ENCODE peak calls at places on chromosome 16, in six cellular contexts. One of them, this sample, is unnamed. For H3K4me1, the result is how much of the 10 kb centered on the place peaks cover.

GRCh38 chr16:28821874-28822519 is 802 bp upstream of the ATXN2L start:
- DNase-seq in gastrocnemius medialis: no peak
- DNase-seq in SJSA1: no peak
- DNase-seq in mucosa of descending colon: no peak
- DNase-seq in cardiac muscle cell: no peak
- DNase-seq in upper lobe of left lung: no peak
- DNase-seq in this sample: no peak

GRCh38 chr16:29645699-29646187 is 17.3 kb upstream of the SPN start:
- DNase-seq in cardiac muscle cell: peak
- DNase-seq in mucosa of descending colon: no peak
- DNase-seq in SJSA1: no peak
- DNase-seq in gastrocnemius medialis: no peak
- DNase-seq in upper lobe of left lung: no peak
- DNase-seq in this sample: no peak

GRCh38 chr16:55277536-55277935 is 46.5 kb upstream of the IRX6 start:
- DNase-seq in mucosa of descending colon: no peak
- DNase-seq in gastrocnemius medialis: no peak
- DNase-seq in cardiac muscle cell: no peak
- DNase-seq in upper lobe of left lung: no peak
- DNase-seq in SJSA1: no peak
- DNase-seq in this sample: no peak

GRCh38 chr16:16155234-16155633 is 68.1 kb downstream of the ABCC6 start:
- DNase-seq in SJSA1: no peak
- DNase-seq in upper lobe of left lung: no peak
- DNase-seq in cardiac muscle cell: no peak
- DNase-seq in mucosa of descending colon: no peak
- DNase-seq in gastrocnemius medialis: no peak
- DNase-seq in this sample: no peak

GRCh38 chr16:12903325-12904040 is 2.1 kb downstream of the SHISA9 start:
- DNase-seq in upper lobe of left lung: peak
- DNase-seq in mucosa of descending colon: no peak
- DNase-seq in gastrocnemius medialis: no peak
- DNase-seq in cardiac muscle cell: no peak
- DNase-seq in SJSA1: no peak
- DNase-seq in this sample: no peak

GRCh38 chr16:7421578-7421977 is 88.9 kb downstream of the RBFOX1 start:
- DNase-seq in gastrocnemius medialis: no peak
- DNase-seq in cardiac muscle cell: no peak
- DNase-seq in upper lobe of left lung: no peak
- DNase-seq in SJSA1: no peak
- DNase-seq in mucosa of descending colon: no peak
- DNase-seq in this sample: no peak

GRCh38 chr16:50279142-50279865 is 13.0 kb downstream of the ADCY7 start:
- DNase-seq in SJSA1: no peak
- DNase-seq in cardiac muscle cell: peak
- DNase-seq in mucosa of descending colon: peak
- DNase-seq in upper lobe of left lung: no peak
- DNase-seq in gastrocnemius medialis: peak
- DNase-seq in this sample: peak

GRCh38 chr16:30876867-30877266 is 17.0 kb downstream of the BCL7C start:
- DNase-seq in upper lobe of left lung: no peak
- DNase-seq in cardiac muscle cell: no peak
- DNase-seq in mucosa of descending colon: no peak
- DNase-seq in SJSA1: no peak
- DNase-seq in gastrocnemius medialis: no peak
- DNase-seq in this sample: no peak

GRCh38 chr16:87436225-87437172 is 44.4 kb downstream of the MAP1LC3B start:
- DNase-seq in upper lobe of left lung: peak
- DNase-seq in mucosa of descending colon: no peak
- DNase-seq in SJSA1: no peak
- DNase-seq in gastrocnemius medialis: no peak
- DNase-seq in cardiac muscle cell: peak
- DNase-seq in this sample: no peak

GRCh38 chr16:51382215-51382614 is 231.1 kb upstream of the SALL1 start:
- DNase-seq in mucosa of descending colon: no peak
- DNase-seq in upper lobe of left lung: no peak
- DNase-seq in SJSA1: no peak
- DNase-seq in gastrocnemius medialis: no peak
- DNase-seq in cardiac muscle cell: no peak
- DNase-seq in this sample: no peak

GRCh38 chr16:48446534-48446920 is 61.3 kb upstream of the SIAH1 start:
- DNase-seq in SJSA1: no peak
- DNase-seq in cardiac muscle cell: no peak
- DNase-seq in gastrocnemius medialis: no peak
- DNase-seq in mucosa of descending colon: no peak
- DNase-seq in upper lobe of left lung: no peak
- DNase-seq in this sample: no peak

GRCh38 chr16:19130852-19131808 is 17.4 kb downstream of the ITPRIPL2 start:
- DNase-seq in upper lobe of left lung: no peak
- DNase-seq in cardiac muscle cell: peak
- DNase-seq in SJSA1: peak
- DNase-seq in mucosa of descending colon: no peak
- DNase-seq in gastrocnemius medialis: no peak
- DNase-seq in this sample: no peak

GRCh38 chr16:54160939-54161897 is 125.4 kb downstream of the IRX3 start:
- DNase-seq in mucosa of descending colon: no peak
- DNase-seq in cardiac muscle cell: no peak
- DNase-seq in upper lobe of left lung: no peak
- DNase-seq in SJSA1: no peak
- DNase-seq in gastrocnemius medialis: no peak
- DNase-seq in this sample: no peak

GRCh38 chr16:31477220-31478216 is 5.4 kb upstream of the SLC5A2 start:
- DNase-seq in upper lobe of left lung: peak
- DNase-seq in SJSA1: no peak
- DNase-seq in cardiac muscle cell: no peak
- DNase-seq in mucosa of descending colon: peak
- DNase-seq in gastrocnemius medialis: no peak
- DNase-seq in this sample: no peak

GRCh38 chr16:720507-720989 is 398 bp upstream of the ANTKMT start:
- DNase-seq in SJSA1: peak
- DNase-seq in mucosa of descending colon: no peak
- DNase-seq in cardiac muscle cell: peak
- DNase-seq in upper lobe of left lung: no peak
- DNase-seq in gastrocnemius medialis: no peak
- DNase-seq in this sample: no peak

GRCh38 chr16:88264641-88265285 is 118.0 kb upstream of the ZNF469 start:
- DNase-seq in gastrocnemius medialis: peak
- DNase-seq in SJSA1: peak
- DNase-seq in mucosa of descending colon: peak
- DNase-seq in cardiac muscle cell: peak
- DNase-seq in upper lobe of left lung: peak
- DNase-seq in this sample: peak

GRCh38 chr16:1194665-1195392 is 30.2 kb downstream of the TPSG1 start:
- DNase-seq in upper lobe of left lung: no peak
- DNase-seq in SJSA1: no peak
- DNase-seq in gastrocnemius medialis: no peak
- DNase-seq in cardiac muscle cell: no peak
- DNase-seq in mucosa of descending colon: no peak
- DNase-seq in this sample: no peak

DNA sequence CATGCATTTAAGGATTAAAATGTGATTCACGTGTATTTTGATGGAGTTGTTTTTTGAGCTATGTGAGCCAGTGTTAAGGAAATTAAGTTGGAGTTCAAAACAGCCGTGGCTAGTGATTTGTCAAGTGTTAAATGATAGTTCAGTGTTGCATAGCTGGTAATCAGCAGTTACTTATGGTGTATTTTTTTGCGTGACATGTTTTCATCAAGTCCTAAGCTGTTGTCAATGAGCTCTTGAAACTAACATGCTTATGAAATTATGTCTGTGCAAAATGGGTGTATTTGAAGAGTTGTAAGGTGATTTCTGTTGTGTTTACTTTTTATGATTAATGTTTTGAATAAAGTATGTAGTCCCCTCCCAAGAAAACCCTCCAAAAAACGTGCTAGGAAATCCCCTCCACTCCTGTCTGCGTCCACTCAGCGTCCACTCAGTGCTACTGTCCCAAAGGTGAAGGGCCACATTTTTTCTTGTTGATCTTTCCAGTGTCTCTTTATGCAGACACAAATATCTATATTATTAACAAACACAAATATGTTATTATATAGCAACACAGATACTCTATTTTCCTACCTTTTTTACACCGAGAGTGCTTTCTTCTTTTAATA is 30.0 kb downstream of the USP10 start:
- DNase-seq in gastrocnemius medialis: no peak
- DNase-seq in mucosa of descending colon: no peak
- DNase-seq in cardiac muscle cell: no peak
- DNase-seq in SJSA1: peak
- DNase-seq in upper lobe of left lung: no peak
- DNase-seq in this sample: no peak
- H3K4me1 ChIP-seq in gastrocnemius medialis: under half
- H3K4me1 ChIP-seq in mucosa of descending colon: under half
- H3K4me1 ChIP-seq in cardiac muscle cell: under half
- H3K4me1 ChIP-seq in SJSA1: half or more
- H3K4me1 ChIP-seq in upper lobe of left lung: under half
- H3K4me1 ChIP-seq in this sample: half or more

GRCh38 chr16:78520470-78520869 is 421.0 kb downstream of the WWOX start:
- DNase-seq in cardiac muscle cell: no peak
- DNase-seq in SJSA1: no peak
- DNase-seq in gastrocnemius medialis: no peak
- DNase-seq in mucosa of descending colon: no peak
- DNase-seq in upper lobe of left lung: no peak
- DNase-seq in this sample: no peak

GRCh38 chr16:78522327-78522726 is 422.9 kb downstream of the WWOX start:
- DNase-seq in upper lobe of left lung: no peak
- DNase-seq in cardiac muscle cell: no peak
- DNase-seq in gastrocnemius medialis: no peak
- DNase-seq in mucosa of descending colon: no peak
- DNase-seq in SJSA1: no peak
- DNase-seq in this sample: no peak

GRCh38 chr16:78516006-78516405 is 416.6 kb downstream of the WWOX start:
- DNase-seq in SJSA1: no peak
- DNase-seq in mucosa of descending colon: no peak
- DNase-seq in upper lobe of left lung: no peak
- DNase-seq in gastrocnemius medialis: no peak
- DNase-seq in cardiac muscle cell: no peak
- DNase-seq in this sample: no peak

GRCh38 chr16:78523212-78523995 is 423.9 kb downstream of the WWOX start:
- DNase-seq in upper lobe of left lung: no peak
- DNase-seq in cardiac muscle cell: no peak
- DNase-seq in mucosa of descending colon: no peak
- DNase-seq in gastrocnemius medialis: no peak
- DNase-seq in SJSA1: no peak
- DNase-seq in this sample: no peak

DNA sequence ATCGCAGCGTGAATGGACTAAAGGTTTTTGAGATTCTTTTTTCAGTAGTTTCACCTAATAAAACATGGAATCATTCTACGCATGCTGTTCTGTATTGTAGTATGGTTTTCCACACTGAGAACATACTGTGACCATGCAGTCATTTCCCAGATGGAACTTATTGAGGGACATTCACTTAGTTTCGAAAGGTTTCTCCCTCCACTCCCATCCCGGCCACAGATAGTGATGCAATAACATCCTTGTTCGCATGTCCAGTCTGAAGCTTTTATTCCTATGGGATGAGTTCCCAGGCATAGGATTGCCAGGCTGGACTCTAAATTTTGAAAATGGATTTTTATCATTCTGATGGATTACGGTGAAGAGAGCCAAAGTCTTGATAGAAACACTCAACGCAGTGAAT is 420.4 kb downstream of the WWOX start:
- DNase-seq in SJSA1: no peak
- DNase-seq in upper lobe of left lung: no peak
- DNase-seq in mucosa of descending colon: no peak
- DNase-seq in cardiac muscle cell: no peak
- DNase-seq in gastrocnemius medialis: no peak
- DNase-seq in this sample: no peak
- H3K4me1 ChIP-seq in SJSA1: under half
- H3K4me1 ChIP-seq in upper lobe of left lung: under half
- H3K4me1 ChIP-seq in mucosa of descending colon: under half
- H3K4me1 ChIP-seq in cardiac muscle cell: under half
- H3K4me1 ChIP-seq in gastrocnemius medialis: under half
- H3K4me1 ChIP-seq in this sample: under half

DNA sequence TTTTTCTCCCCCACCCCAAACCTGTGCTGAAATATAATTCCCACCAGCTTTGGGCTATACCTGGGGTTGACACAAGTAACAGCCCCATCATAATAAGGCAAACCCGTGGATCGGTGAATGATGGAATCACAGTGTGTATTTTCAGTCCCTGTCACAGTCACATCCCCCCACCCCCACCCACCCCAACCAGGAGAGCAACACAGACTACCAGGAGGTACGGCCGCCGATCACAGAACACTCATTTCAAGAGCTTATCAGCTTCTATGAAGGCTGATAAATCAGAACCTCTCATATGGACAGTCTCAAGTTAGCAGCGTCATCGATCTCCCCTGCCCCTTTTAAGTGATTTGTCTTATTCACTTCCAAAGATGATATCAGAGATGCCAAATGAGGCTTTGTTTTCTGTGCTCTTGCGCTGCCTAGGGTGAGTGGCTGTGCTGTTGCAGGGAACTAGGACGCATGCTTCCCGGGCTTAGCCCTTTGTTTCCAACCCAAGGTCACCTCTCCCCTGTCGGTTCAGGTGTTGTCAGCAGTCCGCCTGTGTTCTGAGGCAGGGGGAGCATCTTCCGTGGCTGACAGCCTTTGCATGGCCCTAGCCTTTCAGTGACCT is 26.8 kb upstream of the PMFBP1 start:
- DNase-seq in upper lobe of left lung: no peak
- DNase-seq in cardiac muscle cell: no peak
- DNase-seq in gastrocnemius medialis: no peak
- DNase-seq in SJSA1: no peak
- DNase-seq in mucosa of descending colon: no peak
- DNase-seq in this sample: no peak
- H3K4me1 ChIP-seq in upper lobe of left lung: under half
- H3K4me1 ChIP-seq in cardiac muscle cell: under half
- H3K4me1 ChIP-seq in gastrocnemius medialis: under half
- H3K4me1 ChIP-seq in SJSA1: under half
- H3K4me1 ChIP-seq in mucosa of descending colon: under half
- H3K4me1 ChIP-seq in this sample: under half

GRCh38 chr16:56914896-56915295 is 17.0 kb upstream of the HERPUD1 start:
- DNase-seq in mucosa of descending colon: no peak
- DNase-seq in SJSA1: no peak
- DNase-seq in gastrocnemius medialis: no peak
- DNase-seq in cardiac muscle cell: no peak
- DNase-seq in upper lobe of left lung: no peak
- DNase-seq in this sample: no peak
- H3K4me1 ChIP-seq in mucosa of descending colon: under half
- H3K4me1 ChIP-seq in SJSA1: under half
- H3K4me1 ChIP-seq in gastrocnemius medialis: under half
- H3K4me1 ChIP-seq in cardiac muscle cell: under half
- H3K4me1 ChIP-seq in upper lobe of left lung: half or more
- H3K4me1 ChIP-seq in this sample: under half

GRCh38 chr16:65068151-65068740 is 53.6 kb downstream of the CDH11 start:
- DNase-seq in cardiac muscle cell: peak
- DNase-seq in upper lobe of left lung: no peak
- DNase-seq in SJSA1: no peak
- DNase-seq in gastrocnemius medialis: peak
- DNase-seq in mucosa of descending colon: no peak
- DNase-seq in this sample: no peak
- H3K4me1 ChIP-seq in cardiac muscle cell: under half
- H3K4me1 ChIP-seq in upper lobe of left lung: under half
- H3K4me1 ChIP-seq in SJSA1: under half
- H3K4me1 ChIP-seq in gastrocnemius medialis: under half
- H3K4me1 ChIP-seq in mucosa of descending colon: under half
- H3K4me1 ChIP-seq in this sample: under half

This sample was measured in suprapubic skin.